ENCODE peak calls at places on chromosomes 6 and 20, in seven cellular contexts. Q is A549, A is K562, W is HepG2, K is HCT116, C is GM12878, I is SK-N-SH. E is an unnamed sample.

GRCh38 chr6:118869894-118870665 is 23.9 kb upstream of the ASF1A start:
- DNase-seq in C (no peak), K (no peak), A (no peak), Q (no peak), I (no peak), W (peak; percentile 36), E (no peak)

GRCh38 chr6:137568067-137568466 is 73.9 kb upstream of the OLIG3 start:
- DNase-seq in I (no peak), K (no peak), Q (no peak), A (no peak), W (no peak), C (no peak), E (no peak)

GRCh38 chr20:36117638-36118037 is 36.9 kb upstream of the EPB41L1 start:
- DNase-seq in W (no peak), A (no peak), Q (no peak), K (no peak), C (no peak), I (no peak), E (no peak)

GRCh38 chr6:10465633-10466499 is 51.0 kb upstream of the TFAP2A start:
- DNase-seq in K (peak; percentile 65), C (no peak), A (peak; percentile 83), Q (peak; percentile 33), I (peak; percentile 54), W (peak; percentile 44), E (peak; percentile 93)

GRCh38 chr6:75480425-75480824 is 13.2 kb downstream of the FILIP1 start:
- DNase-seq in I (no peak), A (no peak), K (no peak), C (no peak), W (no peak), Q (no peak), E (no peak)

GRCh38 chr20:51434556-51435256 is 107.8 kb downstream of the NFATC2 start:
- DNase-seq in W (no peak), K (peak; percentile 54), A (peak; percentile 13), I (no peak), C (no peak), Q (no peak), E (no peak)

GRCh38 chr6:139686308-139686707 is 311.9 kb upstream of the CITED2 start:
- DNase-seq in I (no peak), Q (no peak), K (no peak), A (peak; percentile 33), C (no peak), W (no peak), E (no peak)

GRCh38 chr6:143236151-143236788 is 175.6 kb downstream of the AIG1 start:
- DNase-seq in A (no peak), I (peak; percentile 5), K (peak; percentile 16), Q (no peak), C (no peak), W (no peak), E (peak; percentile 36)

GRCh38 chr6:25637211-25637610 is 14.8 kb upstream of the SCGN start:
- DNase-seq in K (no peak), W (peak; percentile 64), C (no peak), I (no peak), Q (no peak), A (no peak), E (no peak)

DNA sequence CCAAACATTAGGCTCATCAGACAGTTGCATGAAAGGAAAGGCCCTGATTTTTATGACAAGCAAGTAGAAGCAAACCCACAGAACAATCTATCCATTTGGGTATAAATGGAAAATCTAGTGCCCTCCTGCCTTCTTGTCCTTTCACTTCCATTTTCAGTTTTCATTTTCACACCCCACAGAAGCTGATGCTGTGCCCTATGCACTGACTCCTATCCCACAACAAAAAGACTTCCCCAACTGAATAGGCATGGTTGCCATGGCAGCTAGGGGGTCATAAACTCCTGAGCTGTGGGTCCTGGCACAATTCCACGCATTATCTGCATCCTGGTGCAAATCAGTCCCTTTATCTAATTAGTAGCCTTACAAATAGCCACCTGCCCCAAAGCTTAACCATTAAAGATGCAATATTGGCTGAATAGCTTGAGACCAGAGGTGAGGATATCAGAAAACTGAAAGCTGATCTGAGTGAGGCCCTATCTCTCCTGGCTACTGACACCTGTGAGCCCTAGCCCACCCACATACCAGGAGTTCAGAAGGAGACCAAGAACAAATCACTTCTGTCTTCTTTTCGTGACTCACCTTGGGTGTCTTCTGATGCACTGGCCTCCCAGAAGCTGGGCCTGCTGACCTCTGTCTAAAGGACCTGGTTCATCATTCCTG is 34.9 kb upstream of the HEY2 start:
- DNase-seq in W (no peak), A (no peak), C (peak; percentile 55), Q (no peak), K (no peak), I (no peak), E (no peak)
- H3K4me1 ChIP-seq in W (no peaks in the 10 kb centered on the region), A (no peaks in the 10 kb centered on the region), C (peaks cover 28% of the 10 kb centered on the region), Q (no peaks in the 10 kb centered on the region), K (no peaks in the 10 kb centered on the region), I (no peaks in the 10 kb centered on the region), E (peaks cover 16% of the 10 kb centered on the region)

GRCh38 chr6:113050010-113050893 is 703.1 kb downstream of the RFPL4B start:
- DNase-seq in A (peak; percentile 12), K (no peak), W (no peak), Q (no peak), I (no peak), C (no peak), E (peak; percentile 28)
- TF ChIP-seq REST in A (no peak), K (no peak), W (no peak), Q (no peak), I (no peak), C (no peak), E (no peak)

DNA sequence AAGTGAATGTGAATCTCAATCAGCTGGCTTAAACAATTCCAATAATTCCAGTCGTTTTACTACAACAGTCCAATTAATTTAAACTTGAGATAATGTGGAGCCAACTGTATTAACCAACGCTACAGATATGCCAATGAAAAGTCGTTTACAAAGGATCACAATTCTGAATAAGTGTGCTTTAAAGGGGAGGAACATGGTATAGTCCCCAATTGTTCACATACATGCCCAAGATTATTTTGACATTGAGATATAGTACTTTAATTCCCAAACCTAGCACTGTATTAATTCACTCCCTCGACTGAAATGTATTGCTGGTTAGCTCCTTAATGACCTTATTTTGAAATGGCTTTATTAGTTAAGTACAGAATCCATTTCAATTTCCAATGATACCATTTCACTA is 2.5 kb downstream of the AKIRIN2 start:
- DNase-seq in I (no peak), A (no peak), K (no peak), C (no peak), W (no peak), Q (no peak), E (no peak)
- H3K4me1 ChIP-seq in I (peaks cover 10% of the 10 kb centered on the region), A (peaks cover 3% of the 10 kb centered on the region), K (peaks cover 24% of the 10 kb centered on the region), C (peaks cover 17% of the 10 kb centered on the region), W (peaks cover 51% of the 10 kb centered on the region), Q (peaks cover 48% of the 10 kb centered on the region), E (peaks cover 32% of the 10 kb centered on the region)

DNA sequence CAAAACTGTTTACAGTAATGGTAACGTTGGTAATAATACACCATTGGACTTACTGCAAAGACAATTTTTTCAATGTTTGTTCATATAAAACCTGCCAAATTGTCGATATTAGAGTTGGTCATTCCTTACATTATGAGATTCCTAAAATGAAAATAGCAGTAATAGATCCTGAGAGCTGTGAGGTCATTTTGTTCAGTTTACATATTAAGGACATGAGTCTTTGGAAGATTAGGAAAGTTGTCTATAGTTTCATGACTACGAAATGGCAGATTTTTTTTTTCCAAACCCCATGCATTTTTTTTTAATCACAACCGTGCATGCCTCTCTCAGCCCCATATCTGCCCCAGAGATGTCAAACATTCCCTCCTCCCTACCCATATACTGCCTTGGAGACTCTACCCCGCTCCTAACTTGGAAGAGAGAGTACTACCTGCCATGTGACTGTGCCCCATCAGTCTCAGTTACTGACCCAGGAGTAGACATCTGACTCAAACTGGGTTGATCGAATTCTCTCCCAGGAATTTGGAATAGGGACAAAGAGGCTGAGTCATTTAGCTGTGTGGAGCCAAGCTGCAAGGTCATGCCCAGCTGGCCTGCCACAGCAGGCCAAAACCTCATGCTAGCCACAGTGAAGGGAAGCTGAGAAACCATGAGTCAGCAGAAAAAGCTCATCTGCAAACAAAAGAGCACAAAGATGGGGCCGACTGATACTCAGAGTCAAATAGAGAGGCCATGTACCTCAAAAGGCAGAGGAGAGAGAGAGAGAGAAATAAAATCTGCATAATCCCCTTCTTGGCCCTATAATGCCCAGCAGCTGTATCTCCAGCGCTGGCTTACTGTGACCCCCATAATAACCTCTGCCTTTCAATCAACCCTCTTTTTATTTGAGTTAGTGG is 21.0 kb upstream of the AKIRIN2 start:
- DNase-seq in I (no peak), Q (peak; percentile 78), A (peak; percentile 92), C (peak; percentile 77), W (peak; percentile 92), K (peak; percentile 75), E (peak; percentile 84)
- TF ChIP-seq REST in I (peak; percentile 70), Q (no peak), A (no peak), C (no peak), W (no peak), K (no peak), E (no peak)

GRCh38 chr6:52419809-52420667 is at the start of gene EFHC1:
- DNase-seq in K (peak; percentile 94), A (peak; percentile 99), W (peak; percentile 98), Q (peak; percentile 78), I (peak; percentile 94), C (peak; percentile 92), E (peak; percentile 98)
- H3K4me1 ChIP-seq in K (peaks cover 67% of the 10 kb centered on the region), A (peaks cover 31% of the 10 kb centered on the region), W (peaks cover 62% of the 10 kb centered on the region), Q (peaks cover 44% of the 10 kb centered on the region), I (peaks cover 23% of the 10 kb centered on the region), C (peaks cover 18% of the 10 kb centered on the region), E (no peaks in the 10 kb centered on the region)

GRCh38 chr20:4998160-4998651 is 3.1 kb downstream of the SLC23A2 start:
- DNase-seq in A (no peak), K (no peak), I (no peak), C (peak; percentile 20), W (peak; percentile 65), Q (peak; percentile 55), E (peak; percentile 61)
- TF ChIP-seq REST in A (no peak), K (no peak), I (no peak), C (no peak), W (no peak), Q (no peak), E (no peak)

DNA sequence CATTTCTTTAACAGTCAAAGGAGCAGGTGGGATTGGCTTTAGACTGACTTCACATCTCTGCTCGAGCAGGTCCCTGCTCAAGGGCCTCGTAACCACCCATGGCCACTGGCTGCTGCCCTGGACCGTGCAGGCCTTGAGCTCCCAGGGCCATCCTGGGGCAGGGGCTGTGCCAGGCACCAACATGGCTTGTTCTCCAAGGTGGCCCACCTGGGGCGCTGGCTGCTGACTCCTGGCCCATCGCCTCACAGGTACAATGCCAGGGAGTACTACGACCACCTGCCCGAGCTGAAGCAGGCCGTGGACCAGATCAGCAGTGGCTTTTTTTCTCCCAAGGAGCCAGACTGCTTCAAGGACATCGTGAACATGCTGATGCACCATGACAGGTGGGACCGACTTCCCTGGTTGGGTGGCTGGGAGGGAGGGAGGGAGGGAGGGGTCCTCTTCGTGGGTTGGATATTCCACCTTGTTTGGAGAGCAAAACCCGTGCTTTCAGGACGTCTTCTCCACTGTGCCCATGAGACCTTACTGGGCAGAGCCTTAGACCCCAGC is 46.1 kb downstream of the PYGB start:
- DNase-seq in A (no peak), K (no peak), C (no peak), Q (no peak), W (no peak), I (no peak), E (no peak)
- H3K4me1 ChIP-seq in A (no peaks in the 10 kb centered on the region), K (peaks cover 17% of the 10 kb centered on the region), C (peaks cover 40% of the 10 kb centered on the region), Q (peaks cover 40% of the 10 kb centered on the region), W (peaks cover 5% of the 10 kb centered on the region), I (peaks cover 24% of the 10 kb centered on the region), E (peaks cover 9% of the 10 kb centered on the region)